ENCODE peak calls at places on chromosomes 6 and 20, in four cellular contexts. T is tibial artery, D is AG10803, W is OCI-LY7. I is an unnamed sample.

GRCh38 chr20:20211988-20212518 is 155.9 kb upstream of the INSM1 start:
- DNase-seq in T (no peak), D (no peak), W (no peak), I (no peak)

GRCh38 chr20:25148181-25148981 is 47.1 kb upstream of the ENTPD6 start:
- DNase-seq in T (peak; percentile 44), D (peak; percentile 33), W (no peak), I (peak; percentile 36)

GRCh38 chr6:81204741-81205140 is 547.7 kb downstream of the TENT5A start:
- DNase-seq in T (no peak), D (peak; percentile 75), W (no peak), I (no peak)

GRCh38 chr20:610130-611046 is at the start of gene TCF15:
- DNase-seq in T (no peak), D (no peak), W (no peak), I (no peak)

GRCh38 chr6:165439928-165440554 is 130.6 kb upstream of the C6orf118 start:
- DNase-seq in T (no peak), D (peak; percentile 54), W (peak; percentile 4), I (no peak)

GRCh38 chr6:105616521-105616920 is 213.6 kb upstream of the PREP start:
- DNase-seq in T (no peak), D (peak; percentile 55), W (no peak), I (no peak)

GRCh38 chr20:5642155-5642981 is 107.8 kb upstream of the SHLD1 start:
- DNase-seq in T (peak; percentile 34), D (peak; percentile 94), W (no peak), I (peak; percentile 47)

GRCh38 chr20:9149796-9150195 is 80.9 kb downstream of the PLCB4 start:
- DNase-seq in T (no peak), D (no peak), W (no peak), I (no peak)

GRCh38 chr20:38286586-38287502 is 17.1 kb upstream of the BPI start:
- DNase-seq in T (no peak), D (no peak), W (no peak), I (peak; percentile 72)

GRCh38 chr20:45229264-45230056 is 8.3 kb downstream of the SEMG2 start:
- DNase-seq in T (no peak), D (no peak), W (peak; percentile 51), I (no peak)

GRCh38 chr6:169710009-169710408 is 8.1 kb downstream of the C6orf120 start:
- DNase-seq in T (no peak), D (no peak), W (no peak), I (no peak)

GRCh38 chr6:75203721-75204120 is 2.1 kb downstream of the COL12A1 start:
- DNase-seq in T (no peak), D (peak; percentile 66), W (no peak), I (no peak)

GRCh38 chr20:43531091-43531443 is 23.6 kb downstream of the L3MBTL1 start:
- DNase-seq in T (no peak), D (no peak), W (no peak), I (no peak)

GRCh38 chr6:45420083-45420908 is 42.6 kb upstream of the SUPT3H start:
- DNase-seq in T (no peak), D (peak; percentile 60), W (no peak), I (peak; percentile 84)

GRCh38 chr6:85802162-85802561 is 159.5 kb upstream of the SYNCRIP start:
- DNase-seq in T (no peak), D (no peak), W (no peak), I (no peak)

GRCh38 chr6:44956426-44956825 is 371.7 kb upstream of the RUNX2 start:
- DNase-seq in T (no peak), D (peak; percentile 48), W (no peak), I (no peak)

GRCh38 chr6:24947636-24948035 is 11.9 kb upstream of the RIPOR2 start:
- DNase-seq in T (no peak), D (no peak), W (no peak), I (no peak)

GRCh38 chr20:17898548-17898994 is 70.0 kb downstream of the SNX5 start:
- DNase-seq in T (peak; percentile 87), D (peak; percentile 72), W (peak; percentile 80), I (peak; percentile 93)

GRCh38 chr6:63352587-63353281 is 33.0 kb upstream of the LGSN start:
- DNase-seq in T (no peak), D (peak; percentile 17), W (peak; percentile 89), I (peak; percentile 25)

GRCh38 chr20:37298190-37298939 is 8.9 kb downstream of the MANBAL start:
- DNase-seq in T (peak; percentile 54), D (peak; percentile 82), W (no peak), I (no peak)

GRCh38 chr20:52031206-52031573 is 160.4 kb downstream of the ZFP64 start:
- DNase-seq in T (no peak), D (peak; percentile 88), W (no peak), I (no peak)

GRCh38 chr6:168061269-168062210 is 17.5 kb downstream of the FRMD1 start:
- DNase-seq in T (no peak), D (no peak), W (no peak), I (no peak)

GRCh38 chr6:122995930-122996796 is at the start of gene CLVS2:
- DNase-seq in T (no peak), D (peak; percentile 8), W (no peak), I (no peak)

GRCh38 chr6:62441182-62441581 is 155.2 kb upstream of the KHDRBS2 start:
- DNase-seq in T (no peak), D (no peak), W (no peak), I (no peak)

GRCh38 chr6:45576648-45577624 is 199.2 kb upstream of the SUPT3H start:
- DNase-seq in T (no peak), D (no peak), W (no peak), I (no peak)

GRCh38 chr6:17476506-17476905 is 83.1 kb downstream of the CAP2 start:
- DNase-seq in T (no peak), D (no peak), W (no peak), I (no peak)

GRCh38 chr20:20864346-20865096 is 152.1 kb upstream of the RALGAPA2 start:
- DNase-seq in T (no peak), D (peak; percentile 11), W (no peak), I (no peak)

GRCh38 chr20:47501117-47501482 is 587 bp upstream of the NCOA3 start:
- DNase-seq in T (no peak), D (peak; percentile 35), W (no peak), I (no peak)

GRCh38 chr20:47498606-47499005 is 3.1 kb upstream of the NCOA3 start:
- DNase-seq in T (no peak), D (no peak), W (no peak), I (no peak)

GRCh38 chr20:47500554-47500953 is 1.1 kb upstream of the NCOA3 start:
- DNase-seq in T (no peak), D (no peak), W (no peak), I (no peak)

GRCh38 chr20:47501483-47502270 is at the start of gene NCOA3:
- DNase-seq in T (peak; percentile 93), D (peak; percentile 96), W (peak; percentile 98), I (peak; percentile 98)

DNA sequence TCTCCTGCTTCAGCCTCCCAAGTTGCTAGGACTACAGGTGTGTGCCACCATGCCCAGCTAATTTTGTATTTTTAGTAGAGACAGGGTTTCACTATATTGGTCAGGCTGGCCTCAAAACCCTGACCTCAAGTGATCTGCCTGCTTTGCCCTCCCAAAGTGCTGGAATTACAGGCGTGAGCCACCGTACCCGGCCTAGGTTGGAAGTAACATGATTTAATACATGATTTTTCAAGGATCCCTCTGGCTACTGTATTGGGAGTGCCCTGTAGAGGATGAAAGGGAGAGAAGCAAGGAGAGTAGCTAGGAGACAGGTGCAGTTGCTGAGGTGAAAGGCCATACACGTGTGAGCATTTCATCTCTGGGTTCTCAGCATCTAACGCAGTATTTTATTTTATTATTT is 2.6 kb upstream of the NCOA3 start:
- DNase-seq in T (no peak), D (no peak), W (no peak), I (peak; percentile 59)
- H3K4me3 ChIP-seq in T (no peak overlapping the region), D (no peak overlapping the region), W (no peak overlapping the region), I (no peak overlapping the region)

GRCh38 chr20:59938696-59939051 is 1.4 kb downstream of the PPP1R3D start:
- DNase-seq in T (peak; percentile 33), D (peak; percentile 47), W (no peak), I (peak; percentile 88)
- H3K4me3 ChIP-seq in T (peak overlapping the region; percentile 63), D (peak overlapping the region; percentile 59), W (peak overlapping the region; percentile 20), I (no peak overlapping the region)

GRCh38 chr6:151808331-151809241 is 1.1 kb downstream of the ESR1 start:
- DNase-seq in T (peak; percentile 66), D (no peak), W (no peak), I (peak; percentile 30)
- H3K4me3 ChIP-seq in T (peak overlapping the region; percentile 69), D (no peak overlapping the region), W (no peak overlapping the region), I (peak overlapping the region; percentile 32)

GRCh38 chr6:148593813-148594170 is 153.0 kb upstream of the UST start:
- DNase-seq in T (no peak), D (peak; percentile 41), W (no peak), I (no peak)
- H3K4me3 ChIP-seq in T (no peak overlapping the region), D (no peak overlapping the region), W (no peak overlapping the region), I (no peak overlapping the region)

GRCh38 chr20:16608265-16608636 is 35.0 kb upstream of the KIF16B start:
- DNase-seq in T (no peak), D (no peak), W (no peak), I (no peak)
- H3K4me3 ChIP-seq in T (no peak overlapping the region), D (no peak overlapping the region), W (no peak overlapping the region), I (no peak overlapping the region)

DNA sequence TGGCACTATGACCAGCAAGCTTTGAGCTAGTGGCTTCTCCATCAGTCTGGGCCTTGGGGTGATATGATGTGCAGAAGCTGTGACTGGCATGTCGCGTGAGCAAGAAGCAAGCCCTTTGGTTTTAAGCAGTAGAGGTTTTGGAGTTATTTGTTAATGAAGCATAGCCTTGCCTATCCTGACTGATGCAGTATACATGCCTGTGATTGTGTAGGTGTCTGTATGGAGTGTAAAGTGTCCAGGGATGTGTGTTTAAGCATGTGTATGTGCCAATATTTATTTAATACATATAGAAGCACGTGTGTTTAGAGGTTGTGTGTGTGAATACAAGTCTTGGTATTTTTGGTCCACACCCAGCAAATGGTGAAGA is 61.0 kb upstream of the CCDC167 start:
- DNase-seq in T (no peak), D (no peak), W (no peak), I (no peak)
- H3K4me3 ChIP-seq in T (no peak overlapping the region), D (no peak overlapping the region), W (no peak overlapping the region), I (no peak overlapping the region)

DNA sequence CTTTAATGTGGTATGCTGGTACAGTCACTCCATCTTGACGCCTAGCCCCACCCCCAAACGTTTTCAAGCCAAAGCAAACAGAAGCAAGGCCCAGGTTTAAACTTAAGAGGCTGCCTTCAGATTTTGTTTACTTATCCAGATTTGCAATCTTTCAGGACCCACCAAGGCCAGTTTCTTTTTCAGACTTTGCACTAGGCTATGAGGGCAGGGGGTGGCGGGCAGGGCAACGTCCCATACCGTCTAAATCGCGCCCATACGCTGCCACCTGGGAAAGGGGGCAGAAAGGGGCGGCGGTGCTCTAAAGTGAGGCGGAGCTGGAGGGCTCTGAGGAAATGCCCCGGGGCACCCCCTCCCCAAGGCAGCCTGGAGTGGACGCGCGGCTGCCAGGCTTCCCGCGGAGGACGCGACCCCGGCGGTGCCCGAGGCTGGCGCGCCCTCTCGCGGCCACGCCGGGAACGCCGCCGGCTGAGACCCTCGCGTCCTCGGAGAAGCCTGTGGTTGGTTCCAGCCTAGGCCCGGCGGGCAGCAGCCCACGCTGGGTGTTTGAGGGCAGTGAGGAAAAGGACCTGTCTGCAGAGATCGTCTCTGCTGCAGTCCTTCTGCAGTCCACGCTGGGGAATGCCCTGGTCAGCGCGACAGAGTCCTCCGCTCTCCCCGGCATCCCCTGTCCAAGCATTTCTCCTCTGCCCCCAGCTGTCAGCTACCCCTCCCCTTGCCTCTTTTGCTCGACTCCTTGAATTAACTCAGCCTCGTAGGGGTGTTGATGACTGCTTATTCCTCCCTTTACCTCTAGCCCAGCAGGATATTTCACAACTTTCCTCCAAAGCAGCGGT is 129.2 kb upstream of the PRND start:
- DNase-seq in T (no peak), D (peak; percentile 33), W (no peak), I (peak; percentile 85)
- H3K4me3 ChIP-seq in T (peak overlapping the region; percentile 42), D (peak overlapping the region; percentile 59), W (no peak overlapping the region), I (no peak overlapping the region)

GRCh38 chr6:42841844-42842584 is 37.4 kb upstream of the RPL7L1 start:
- DNase-seq in T (no peak), D (no peak), W (no peak), I (no peak)
- H3K4me3 ChIP-seq in T (no peak overlapping the region), D (no peak overlapping the region), W (no peak overlapping the region), I (no peak overlapping the region)